ENCODE peak calls at places on chromosomes 1 and 21, in ten cellular contexts. V is amygdala; D is heart left ventricle; Z is AML-193; X is activated CD8-positive, alpha-beta memory T cell treated with anti-CD3 and anti-CD28 coated beads, Interleukin-2, amount 50 U/mL, for 4 hours; S is thoracic aorta; H is colonic mucosa; L is NCI-H345; Q is left colon; O is osteocyte. E is an unnamed sample.

GRCh38 chr1:22018583-22019559 is 17.4 kb downstream of the CELA3A start:
- DNase-seq in V (no peak), D (peak), Z (peak), X (peak), S (no peak), H (no peak), L (no peak), Q (no peak), O (peak), E (peak)

GRCh38 chr1:26602378-26602959 is 72.9 kb downstream of the RPS6KA1 start:
- DNase-seq in V (no peak), D (no peak), Z (peak), X (peak), S (no peak), H (peak), L (peak), Q (no peak), O (no peak), E (peak)

GRCh38 chr1:183267646-183268431 is 81.8 kb downstream of the LAMC2 start:
- DNase-seq in V (no peak), D (no peak), Z (no peak), X (no peak), S (no peak), H (no peak), L (no peak), Q (no peak), O (no peak), E (no peak)

GRCh38 chr1:229938571-229938970 is 128.5 kb upstream of the GALNT2 start:
- DNase-seq in V (no peak), D (no peak), Z (no peak), X (no peak), S (no peak), H (no peak), L (no peak), Q (no peak), O (no peak), E (no peak)

GRCh38 chr1:183685112-183685713 is 32.1 kb upstream of the APOBEC4 start:
- DNase-seq in V (no peak), D (no peak), Z (peak), X (no peak), S (no peak), H (no peak), L (peak), Q (no peak), O (no peak), E (peak)

GRCh38 chr1:25617626-25618432 is 1.2 kb downstream of the MAN1C1 start:
- DNase-seq in V (no peak), D (no peak), Z (peak), X (peak), S (no peak), H (no peak), L (no peak), Q (no peak), O (peak), E (no peak)

GRCh38 chr1:40438391-40439015 is 11.8 kb upstream of the ZFP69B start:
- DNase-seq in V (no peak), D (no peak), Z (peak), X (no peak), S (no peak), H (no peak), L (no peak), Q (no peak), O (no peak), E (peak)

GRCh38 chr1:13818926-13819325 is 118.9 kb downstream of the PRDM2 start:
- DNase-seq in V (no peak), D (no peak), Z (no peak), X (no peak), S (no peak), H (no peak), L (no peak), Q (no peak), O (no peak), E (no peak)

GRCh38 chr1:177945943-177946650 is 23.8 kb downstream of the SEC16B start:
- DNase-seq in V (no peak), D (no peak), Z (peak), X (no peak), S (no peak), H (peak), L (peak), Q (no peak), O (peak), E (peak)

GRCh38 chr21:42112857-42113256 is 41.7 kb downstream of the UMODL1 start:
- DNase-seq in V (no peak), D (no peak), Z (peak), X (no peak), S (no peak), H (no peak), L (peak), Q (no peak), O (no peak), E (no peak)

GRCh38 chr1:100265562-100265930 is 470 bp upstream of the RTCA start:
- DNase-seq in V (no peak), D (no peak), Z (peak), X (no peak), S (no peak), H (no peak), L (no peak), Q (peak), O (no peak), E (no peak)

GRCh38 chr21:46114963-46115362 is 17.1 kb downstream of the COL6A2 start:
- DNase-seq in V (no peak), D (peak), Z (no peak), X (peak), S (peak), H (no peak), L (no peak), Q (peak), O (peak), E (no peak)

GRCh38 chr1:220326578-220326977 is 54.3 kb upstream of the RAB3GAP2 start:
- DNase-seq in V (no peak), D (peak), Z (no peak), X (no peak), S (no peak), H (no peak), L (no peak), Q (no peak), O (no peak), E (no peak)

GRCh38 chr1:30928171-30928570 is 19.6 kb upstream of the SDC3 start:
- DNase-seq in V (no peak), D (no peak), Z (no peak), X (no peak), S (no peak), H (no peak), L (no peak), Q (no peak), O (no peak), E (no peak)